ENCODE peak calls at places on chromosomes 16 and 17, in six cellular contexts. W is AG04449, O is coronary artery, P is stomach, A is activated B cell treated with CpG ODN at 0.5 μM for 24 hours, E is fibroblast of villous mesenchyme. C is an unnamed sample.

GRCh38 chr16:4944333-4945281 is 7.7 kb upstream of the PPL start:
- DNase-seq in O (peak; percentile 96), A (no peak), W (peak; percentile 80), E (peak; percentile 98), P (peak; percentile 94), C (peak; percentile 22)

GRCh38 chr17:12637015-12637414 is 28.7 kb upstream of the MYOCD start:
- DNase-seq in A (no peak), W (peak; percentile 95), O (peak; percentile 82), E (peak; percentile 93), P (no peak), C (no peak)

GRCh38 chr16:47631131-47631530 is 170.0 kb downstream of the PHKB start:
- DNase-seq in P (no peak), O (no peak), W (no peak), E (no peak), A (no peak), C (no peak)

GRCh38 chr16:49282690-49283375 is 1.2 kb upstream of the CBLN1 start:
- DNase-seq in P (no peak), E (no peak), W (no peak), A (no peak), O (no peak), C (no peak)

GRCh38 chr17:75588546-75589016 is 981 bp downstream of the MYO15B start:
- DNase-seq in P (peak; percentile 75), E (no peak), O (no peak), A (no peak), W (no peak), C (no peak)

GRCh38 chr16:84928679-84929420 is 82.5 kb downstream of the ZDHHC7 start:
- DNase-seq in E (peak; percentile 70), A (no peak), W (no peak), P (peak; percentile 70), O (peak; percentile 86), C (no peak)

GRCh38 chr17:55366020-55366481 is 55.6 kb downstream of the MMD start:
- DNase-seq in O (no peak), P (no peak), W (no peak), E (no peak), A (no peak), C (no peak)

GRCh38 chr16:55559233-55559632 is 7.3 kb upstream of the CAPNS2 start:
- DNase-seq in A (no peak), O (no peak), P (no peak), W (no peak), E (peak; percentile 65), C (peak; percentile 90)

GRCh38 chr16:80198265-80198994 is 342.4 kb upstream of the DYNLRB2 start:
- DNase-seq in P (no peak), O (no peak), E (no peak), W (no peak), A (no peak), C (peak; percentile 93)

GRCh38 chr16:56041556-56042140 is 149.6 kb upstream of the GNAO1 start:
- DNase-seq in P (no peak), A (no peak), E (no peak), O (no peak), W (no peak), C (no peak)

GRCh38 chr17:28857848-28858360 is 3.1 kb downstream of the ERAL1 start:
- DNase-seq in P (no peak), O (no peak), E (no peak), W (no peak), A (no peak), C (no peak)

GRCh38 chr17:1714488-1714979 is 4.4 kb upstream of the TLCD2 start:
- DNase-seq in A (no peak), W (peak; percentile 94), O (peak; percentile 100), E (peak; percentile 98), P (peak; percentile 96), C (peak; percentile 35)

GRCh38 chr16:4373909-4374742 is 2.5 kb downstream of the VASN start:
- DNase-seq in O (peak; percentile 91), E (peak; percentile 97), W (peak; percentile 95), A (no peak), P (peak; percentile 83), C (no peak)

GRCh38 chr16:54171855-54172537 is 114.6 kb downstream of the IRX3 start:
- DNase-seq in W (peak; percentile 81), O (no peak), E (peak; percentile 34), P (no peak), A (no peak), C (no peak)

GRCh38 chr17:4003131-4003500 is 38.9 kb upstream of the ATP2A3 start:
- DNase-seq in A (no peak), O (no peak), W (no peak), P (no peak), E (no peak), C (no peak)

GRCh38 chr17:31593806-31594205 is 202.3 kb downstream of the RAB11FIP4 start:
- DNase-seq in P (no peak), W (peak; percentile 69), O (no peak), E (peak; percentile 28), A (no peak), C (no peak)

GRCh38 chr16:74726736-74727135 is 26.1 kb upstream of the MLKL start:
- DNase-seq in W (no peak), E (no peak), P (no peak), O (no peak), A (no peak), C (no peak)

GRCh38 chr17:79340771-79341528 is 266.3 kb downstream of the ENGASE start:
- DNase-seq in A (peak; percentile 51), E (no peak), W (no peak), O (no peak), P (no peak), C (no peak)

DNA sequence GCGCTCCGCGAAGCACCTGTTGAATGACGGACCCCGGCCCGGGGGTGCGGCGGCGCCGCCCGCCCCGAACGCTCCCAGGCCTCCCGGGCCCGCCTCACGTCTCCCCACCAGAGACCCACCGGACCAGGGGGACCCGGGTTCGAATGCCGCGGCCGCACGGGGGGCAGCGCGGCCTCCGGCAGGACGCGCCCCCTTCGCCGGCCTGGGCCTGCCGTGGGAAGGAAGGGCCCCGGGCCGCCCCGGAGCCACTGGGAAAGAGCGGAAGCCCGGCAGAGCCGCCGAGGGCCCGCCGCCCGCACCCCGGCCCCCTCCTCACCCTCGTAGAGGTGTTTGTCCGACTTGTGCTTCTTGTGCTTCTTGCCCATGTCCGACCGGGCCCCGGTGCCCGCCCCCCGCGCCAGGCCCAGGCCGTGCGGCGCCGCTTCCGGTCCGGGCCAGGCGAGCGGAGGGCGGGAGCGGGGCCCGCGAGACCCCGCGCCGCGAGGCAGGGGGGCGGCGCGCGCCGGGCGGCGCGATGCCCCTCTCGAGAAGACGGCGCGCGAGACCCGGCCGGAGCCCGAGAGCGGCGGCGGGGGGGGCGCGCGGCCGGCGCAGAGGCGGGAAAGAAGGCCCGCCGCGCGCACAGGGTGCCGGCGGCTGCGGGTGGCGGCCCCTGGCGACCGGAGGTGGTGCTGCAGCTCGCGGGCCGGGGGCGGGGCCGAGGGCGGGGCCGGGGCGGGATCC is at the start of gene BRD7:
- DNase-seq in E (peak; percentile 60), W (no peak), A (peak; percentile 79), O (no peak), P (peak; percentile 66), C (no peak)
- TF ChIP-seq CTCF in E (peak; percentile 9), W (peak; percentile 54), A (no peak), O (peak; percentile 30), P (no peak), C (peak; percentile 77)

DNA sequence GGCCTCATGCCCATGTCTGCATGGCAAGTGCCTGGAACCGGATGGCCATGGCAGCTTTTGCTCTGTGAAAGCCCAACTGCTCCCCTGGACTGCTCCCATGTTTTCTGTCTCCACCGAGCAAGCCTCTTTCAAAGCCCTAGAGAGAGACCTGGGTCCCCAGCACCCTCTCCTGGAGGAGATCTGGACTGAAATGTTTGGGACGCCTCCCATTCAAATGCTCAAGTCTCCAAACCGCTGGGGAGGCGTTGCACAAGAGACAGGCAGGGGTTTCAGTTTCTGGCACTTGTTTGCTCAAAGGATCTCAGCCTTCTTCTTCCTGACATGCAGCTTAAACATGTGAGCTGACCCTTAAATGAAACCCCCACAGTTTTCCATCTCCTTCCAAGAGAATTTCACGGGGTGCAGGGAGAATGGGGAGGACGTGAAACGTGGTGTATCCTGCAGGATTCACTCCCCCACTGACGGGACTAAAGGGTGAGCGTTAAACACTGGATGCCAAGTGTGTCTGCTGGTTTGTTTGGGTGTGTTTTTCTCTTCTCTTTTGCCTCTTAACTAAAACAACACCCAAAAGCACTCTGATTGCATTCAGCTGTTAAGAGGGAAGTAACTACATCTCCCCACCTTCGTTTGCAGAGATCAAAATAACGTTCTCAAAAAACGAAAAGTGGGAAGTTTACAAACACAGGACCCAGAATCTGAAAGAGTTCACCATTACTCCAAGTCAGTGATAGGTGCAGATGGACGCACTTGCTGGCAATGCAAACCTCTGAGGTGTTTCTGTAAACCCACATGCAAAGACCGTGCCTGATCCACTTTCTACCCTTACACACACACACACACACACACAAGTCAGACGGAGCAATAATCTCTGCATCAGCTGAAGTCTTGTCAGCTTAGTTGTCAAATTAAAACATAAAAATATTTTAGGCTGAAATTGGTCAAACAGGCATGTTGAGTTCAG is 256.9 kb downstream of the C16orf95 start:
- DNase-seq in A (no peak), W (no peak), E (peak; percentile 57), P (no peak), O (peak; percentile 78), C (no peak)
- TF ChIP-seq CTCF in A (no peak), W (peak; percentile 35), E (peak; percentile 40), P (no peak), O (no peak), C (no peak)

GRCh38 chr17:40560592-40561293 is 4.5 kb downstream of the CCR7 start:
- DNase-seq in O (peak; percentile 73), P (peak; percentile 31), E (peak; percentile 70), W (no peak), A (peak; percentile 76), C (no peak)

GRCh38 chr17:40563371-40564052 is 1.8 kb downstream of the CCR7 start:
- DNase-seq in A (no peak), E (no peak), P (peak; percentile 20), O (peak; percentile 67), W (no peak), C (no peak)

GRCh38 chr17:40562841-40563370 is 2.4 kb downstream of the CCR7 start:
- DNase-seq in O (no peak), P (no peak), W (no peak), E (no peak), A (no peak), C (no peak)

GRCh38 chr17:40561294-40561870 is 3.9 kb downstream of the CCR7 start:
- DNase-seq in O (peak; percentile 50), P (peak; percentile 21), W (no peak), E (no peak), A (peak; percentile 17), C (no peak)

DNA sequence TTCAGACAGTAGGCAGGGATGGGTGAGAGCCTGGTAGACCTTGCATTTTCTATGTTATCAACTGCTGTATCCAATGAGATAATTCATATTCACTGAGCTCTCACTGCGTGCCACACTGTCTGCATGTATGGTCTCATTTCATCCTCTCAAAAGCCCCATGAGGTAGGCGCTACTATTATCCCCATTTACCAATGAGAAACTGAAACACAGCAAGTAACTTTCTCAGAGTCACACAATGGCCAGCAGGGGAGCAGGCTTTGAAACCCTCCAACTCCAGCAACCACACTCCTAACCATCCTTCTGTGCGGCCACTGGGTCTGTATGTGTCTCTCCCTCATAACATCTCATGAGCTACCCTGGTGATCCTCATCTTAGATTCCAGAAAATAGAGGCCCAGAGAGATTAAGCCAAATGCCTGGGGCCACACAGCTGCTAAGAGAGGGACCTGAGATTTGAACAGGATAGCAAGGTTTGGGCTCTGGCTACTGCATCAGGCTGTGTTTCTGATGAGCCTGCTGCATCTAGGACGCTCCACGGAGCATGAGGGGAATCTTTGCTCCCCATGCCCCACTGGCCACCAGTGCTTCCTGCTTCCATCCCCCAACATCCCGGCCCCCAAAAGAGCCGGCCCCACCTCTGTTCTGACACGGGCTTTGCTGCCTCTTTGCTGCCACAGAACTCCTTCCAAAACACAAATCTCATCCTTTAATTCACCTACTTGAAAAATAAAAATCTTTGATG is 3.2 kb downstream of the CCR7 start:
- DNase-seq in O (peak; percentile 60), P (peak; percentile 19), A (peak; percentile 33), W (no peak), E (no peak), C (no peak)
- TF ChIP-seq CTCF in O (no peak), P (no peak), A (no peak), W (peak; percentile 3), E (peak; percentile 21), C (no peak)

GRCh38 chr17:7651097-7651958 is 602 bp downstream of the ATP1B2 start:
- DNase-seq in E (no peak), A (no peak), O (no peak), P (no peak), W (no peak), C (no peak)
- TF ChIP-seq CTCF in E (no peak), A (no peak), O (no peak), P (no peak), W (no peak), C (no peak)